ENCODE peak calls at places on chromosomes 16 and 17, in six cellular contexts. O is T-cell, Q is D341Med, N is kidney epithelial cell, E is gastrocnemius medialis, P is fibroblast of pulmonary artery. U is an unnamed sample.

GRCh38 chr16:46774743-46775177 is 26.6 kb upstream of the MYLK3 start:
- DNase-seq in N (no peak), E (no peak), P (no peak), Q (no peak), O (no peak), U (no peak)

GRCh38 chr17:50072130-50072529 is 16.2 kb downstream of the ITGA3 start:
- DNase-seq in Q (no peak), E (no peak), O (no peak), P (no peak), N (no peak), U (no peak)

GRCh38 chr16:27177031-27177774 is 26.1 kb upstream of the KDM8 start:
- DNase-seq in N (peak; percentile 14), Q (no peak), E (no peak), P (peak; percentile 76), O (no peak), U (no peak)

GRCh38 chr17:58913971-58914769 is 158.5 kb downstream of the PPM1E start:
- DNase-seq in E (no peak), P (peak; percentile 83), Q (no peak), N (no peak), O (no peak), U (no peak)

GRCh38 chr17:32345953-32346600 is 3.9 kb upstream of the ZNF207 start:
- DNase-seq in Q (no peak), N (no peak), P (no peak), E (no peak), O (no peak), U (no peak)

GRCh38 chr16:75580-76501 is 2.2 kb upstream of the MPG start:
- DNase-seq in P (peak; percentile 92), E (peak; percentile 79), N (no peak), O (no peak), Q (no peak), U (peak; percentile 35)

GRCh38 chr17:45150911-45151809 is 2.9 kb downstream of the HEXIM1 start:
- DNase-seq in E (no peak), P (no peak), O (no peak), N (no peak), Q (no peak), U (no peak)

GRCh38 chr16:67349172-67349571 is 22.6 kb downstream of the LRRC36 start:
- DNase-seq in O (no peak), Q (no peak), N (no peak), E (no peak), P (peak; percentile 41), U (peak; percentile 21)

GRCh38 chr16:31420037-31420436 is 8.1 kb downstream of the COX6A2 start:
- DNase-seq in Q (no peak), N (no peak), O (no peak), P (no peak), E (peak; percentile 15), U (no peak)

GRCh38 chr17:11853321-11854151 is 143.7 kb downstream of the ZNF18 start:
- DNase-seq in Q (no peak), P (no peak), N (no peak), E (no peak), O (no peak), U (no peak)

GRCh38 chr17:77892469-77893143 is 65.9 kb upstream of the TNRC6C start:
- DNase-seq in O (no peak), E (no peak), N (no peak), P (no peak), Q (no peak), U (no peak)

GRCh38 chr17:43341705-43342600 is 56.8 kb upstream of the ARL4D start:
- DNase-seq in N (no peak), E (no peak), Q (no peak), O (no peak), P (peak; percentile 48), U (no peak)

GRCh38 chr16:69423189-69423588 is 1.2 kb upstream of the CYB5B start:
- DNase-seq in E (no peak), N (no peak), P (no peak), O (no peak), Q (no peak), U (no peak)

U was measured in Caki2.